ENCODE peak calls at places on chromosomes 5 and 9, in seven cellular contexts. L, Z, U, P, N, F and S are unnamed samples.

GRCh38 chr9:125233678-125234077 is 7.5 kb downstream of the HSPA5 start:
- DNase-seq in Z (peak; percentile 95), N (peak; percentile 98), L (peak; percentile 97), U (peak; percentile 95), F (no peak), P (peak; percentile 93), S (peak; percentile 96)

GRCh38 chr5:111469905-111470304 is 42.4 kb downstream of the STARD4 start:
- DNase-seq in L (no peak), Z (no peak), N (no peak), U (no peak), F (no peak), P (no peak), S (no peak)

GRCh38 chr9:113151696-113152630 is 1.2 kb downstream of the SLC31A2 start:
- DNase-seq in U (no peak), Z (no peak), F (no peak), L (peak; percentile 9), P (no peak), N (no peak), S (no peak)

GRCh38 chr5:60996368-60996767 is 51.4 kb downstream of the NDUFAF2 start:
- DNase-seq in Z (no peak), F (no peak), L (no peak), P (no peak), U (no peak), N (no peak), S (no peak)

GRCh38 chr5:145962001-145962400 is 25.6 kb downstream of the SH3RF2 start:
- DNase-seq in L (no peak), U (no peak), F (no peak), P (no peak), Z (no peak), N (no peak), S (no peak)

GRCh38 chr5:158727771-158728311 is 371.9 kb downstream of the EBF1 start:
- DNase-seq in Z (peak; percentile 5), L (peak; percentile 29), U (peak; percentile 60), F (no peak), P (peak; percentile 26), N (peak; percentile 43), S (peak; percentile 22)

GRCh38 chr9:1604942-1605560 is 410.1 kb upstream of the SMARCA2 start:
- DNase-seq in U (peak; percentile 36), N (peak; percentile 27), L (peak; percentile 18), F (no peak), P (peak; percentile 62), Z (peak; percentile 34), S (peak; percentile 21)

GRCh38 chr9:68950689-68951088 is 63.2 kb downstream of the PRKACG start:
- DNase-seq in N (no peak), P (no peak), F (no peak), U (no peak), Z (no peak), L (no peak), S (no peak)

GRCh38 chr5:146051678-146052077 is 53.7 kb downstream of the PLAC8L1 start:
- DNase-seq in L (peak; percentile 43), Z (no peak), U (peak; percentile 61), N (peak; percentile 53), P (no peak), F (no peak), S (peak; percentile 34)

GRCh38 chr9:137918331-137919094 is 40.9 kb downstream of the CACNA1B start:
- DNase-seq in L (no peak), N (peak; percentile 2), U (no peak), Z (peak; percentile 6), F (no peak), P (no peak), S (no peak)

GRCh38 chr9:113328045-113328782 is 11.9 kb downstream of the WDR31 start:
- DNase-seq in P (no peak), F (no peak), L (no peak), Z (no peak), N (no peak), U (no peak), S (no peak)

GRCh38 chr9:104808030-104808614 is 44.2 kb downstream of the NIPSNAP3B start:
- DNase-seq in P (peak; percentile 56), N (peak; percentile 75), F (no peak), U (peak; percentile 51), Z (peak; percentile 64), L (peak; percentile 54), S (peak; percentile 76)

GRCh38 chr5:114782869-114783268 is 386.8 kb downstream of the TRIM36 start:
- DNase-seq in F (no peak), U (peak; percentile 21), Z (no peak), P (peak; percentile 1), L (no peak), N (no peak), S (no peak)

GRCh38 chr9:38289486-38290275 is 102.8 kb upstream of the ALDH1B1 start:
- DNase-seq in Z (no peak), L (no peak), U (no peak), N (no peak), F (no peak), P (no peak), S (no peak)

GRCh38 chr5:33772276-33772990 is 119.4 kb downstream of the ADAMTS12 start:
- DNase-seq in F (no peak), N (peak; percentile 84), U (peak; percentile 64), P (peak; percentile 81), Z (peak; percentile 77), L (peak; percentile 75), S (peak; percentile 82)

GRCh38 chr5:114418546-114419388 is 56.9 kb downstream of the KCNN2 start:
- DNase-seq in N (no peak), F (no peak), P (no peak), U (no peak), L (no peak), Z (no peak), S (peak; percentile 4)

GRCh38 chr9:34046784-34047379 is 1.8 kb downstream of the UBAP2 start:
- DNase-seq in N (peak; percentile 14), U (peak; percentile 33), P (peak; percentile 20), F (no peak), L (no peak), Z (peak; percentile 30), S (peak; percentile 44)

GRCh38 chr9:136333486-136333885 is 6.1 kb downstream of the GPSM1 start:
- DNase-seq in N (no peak), Z (no peak), P (no peak), L (no peak), U (no peak), F (no peak), S (no peak)

GRCh38 chr5:132799392-132799791 is 13.7 kb upstream of the SOWAHA start:
- DNase-seq in L (no peak), Z (no peak), F (no peak), U (no peak), N (no peak), P (no peak), S (no peak)

GRCh38 chr9:118954822-118955221 is 414.4 kb downstream of the BRINP1 start:
- DNase-seq in N (no peak), F (no peak), U (no peak), P (no peak), L (no peak), Z (no peak), S (no peak)

GRCh38 chr5:72658161-72658560 is 151.0 kb upstream of the ZNF366 start:
- DNase-seq in Z (no peak), L (no peak), U (no peak), P (no peak), N (no peak), F (no peak), S (no peak)

GRCh38 chr5:147968855-147969254 is 62.5 kb upstream of the C5orf46 start:
- DNase-seq in N (peak; percentile 4), P (no peak), Z (peak; percentile 27), U (peak; percentile 40), F (no peak), L (no peak), S (no peak)

GRCh38 chr5:145062280-145062679 is 772.9 kb downstream of the PRELID2 start:
- DNase-seq in F (no peak), N (peak; percentile 22), L (peak; percentile 1), Z (peak; percentile 10), U (peak; percentile 11), P (no peak), S (no peak)

GRCh38 chr9:110750272-110750671 is 81.7 kb downstream of the MUSK start:
- DNase-seq in L (peak; percentile 13), Z (peak; percentile 36), U (no peak), N (peak; percentile 52), P (peak; percentile 63), F (no peak), S (no peak)